ENCODE peak calls at places on chromosomes 13 and 19, in nine cellular contexts. R, C, J, Z, Y, W, F, D and N are unnamed samples. For H3K4me1 and H3K36me3, the result is how much of the 10 kb centered on the place peaks cover.

GRCh38 chr19:38003427-38004099 is 96.6 kb downstream of the SIPA1L3 start:
- DNase-seq in R (no peak), C (no peak), J (peak), Z (peak), Y (peak), W (peak), F (peak), D (peak), N (peak)

GRCh38 chr19:19911150-19911549 is 10.4 kb downstream of the ZNF93 start:
- DNase-seq in R (no peak), C (no peak), J (peak), Z (no peak), Y (no peak), W (no peak), F (no peak), D (no peak), N (no peak)

GRCh38 chr13:114311387-114311786 is 2.9 kb upstream of the CHAMP1 start:
- DNase-seq in R (no peak), C (no peak), J (no peak), Z (no peak), Y (no peak), W (no peak), F (no peak), D (no peak), N (no peak)

GRCh38 chr13:51980918-51981317 is 30.3 kb downstream of the ATP7B start:
- DNase-seq in R (no peak), C (no peak), J (no peak), Z (no peak), Y (no peak), W (no peak), F (no peak), D (no peak), N (no peak)

GRCh38 chr13:113041293-113041690 is 64.3 kb upstream of the F7 start:
- DNase-seq in R (no peak), C (no peak), J (no peak), Z (no peak), Y (no peak), W (no peak), F (no peak), D (no peak), N (no peak)

GRCh38 chr19:47322048-47322447 is 9.9 kb upstream of the C5AR2 start:
- DNase-seq in R (no peak), C (no peak), J (no peak), Z (no peak), Y (no peak), W (no peak), F (no peak), D (no peak), N (no peak)

GRCh38 chr13:46178821-46179220 is 3.2 kb downstream of the LCP1 start:
- DNase-seq in R (no peak), C (no peak), J (no peak), Z (no peak), Y (no peak), W (no peak), F (no peak), D (no peak), N (no peak)

GRCh38 chr13:31653730-31654129 is 85.6 kb upstream of the RXFP2 start:
- DNase-seq in R (no peak), C (no peak), J (no peak), Z (no peak), Y (no peak), W (no peak), F (no peak), D (no peak), N (no peak)

GRCh38 chr13:113022391-113023216 is 53.6 kb downstream of the MCF2L start:
- DNase-seq in R (no peak), C (no peak), J (peak), Z (peak), Y (no peak), W (peak), F (no peak), D (no peak), N (peak)

GRCh38 chr13:35838356-35838755 is 292.8 kb downstream of the DCLK1 start:
- DNase-seq in R (no peak), C (no peak), J (peak), Z (no peak), Y (no peak), W (no peak), F (no peak), D (no peak), N (no peak)

GRCh38 chr19:16235811-16236710 is 38.4 kb downstream of the AP1M1 start:
- DNase-seq in R (no peak), C (no peak), J (no peak), Z (no peak), Y (no peak), W (no peak), F (no peak), D (no peak), N (no peak)

GRCh38 chr19:38213911-38214625 is 10.0 kb downstream of the DPF1 start:
- DNase-seq in R (peak), C (peak), J (peak), Z (no peak), Y (no peak), W (peak), F (peak), D (no peak), N (no peak)

GRCh38 chr13:31987535-31988170 is 43.9 kb upstream of the FRY start:
- DNase-seq in R (no peak), C (no peak), J (no peak), Z (no peak), Y (no peak), W (no peak), F (no peak), D (no peak), N (no peak)

GRCh38 chr19:7636691-7637373 is at the start of gene STXBP2:
- DNase-seq in R (peak), C (peak), J (peak), Z (peak), Y (peak), W (peak), F (peak), D (peak), N (peak)

GRCh38 chr19:5680083-5680436 is 256 bp downstream of the MICOS13 start:
- DNase-seq in R (no peak), C (no peak), J (no peak), Z (peak), Y (no peak), W (no peak), F (no peak), D (no peak), N (no peak)

GRCh38 chr13:46050771-46051170 is 1.8 kb downstream of the ZC3H13 start:
- DNase-seq in R (no peak), C (no peak), J (no peak), Z (no peak), Y (no peak), W (no peak), F (no peak), D (no peak), N (no peak)

GRCh38 chr19:57927587-57927986 is 7.6 kb downstream of the ZNF418 start:
- DNase-seq in R (no peak), C (no peak), J (no peak), Z (no peak), Y (no peak), W (no peak), F (no peak), D (no peak), N (no peak)

GRCh38 chr19:2289714-2290435 is 7.9 kb upstream of the PEAK3 start:
- DNase-seq in R (no peak), C (peak), J (no peak), Z (no peak), Y (no peak), W (no peak), F (peak), D (peak), N (peak)

GRCh38 chr19:3338541-3339181 is 27.7 kb upstream of the NFIC start:
- DNase-seq in R (peak), C (peak), J (no peak), Z (peak), Y (peak), W (peak), F (no peak), D (no peak), N (no peak)

GRCh38 chr19:41706741-41707501 is 1.5 kb upstream of the CEACAM5 start:
- DNase-seq in R (peak), C (peak), J (peak), Z (peak), Y (peak), W (peak), F (peak), D (peak), N (peak)

GRCh38 chr13:109517516-109517915 is 268.9 kb downstream of the IRS2 start:
- DNase-seq in R (no peak), C (no peak), J (peak), Z (no peak), Y (no peak), W (no peak), F (no peak), D (no peak), N (no peak)

GRCh38 chr13:110421696-110422395 is 114.8 kb downstream of the COL4A2 start:
- DNase-seq in R (no peak), C (no peak), J (peak), Z (no peak), Y (no peak), W (no peak), F (no peak), D (no peak), N (no peak)

GRCh38 chr19:2462635-2463421 is 6.1 kb upstream of the LMNB2 start:
- DNase-seq in R (no peak), C (no peak), J (peak), Z (peak), Y (peak), W (peak), F (no peak), D (peak), N (peak)

GRCh38 chr13:49629196-49629938 is 1.1 kb downstream of the ARL11 start:
- DNase-seq in R (no peak), C (no peak), J (no peak), Z (no peak), Y (no peak), W (no peak), F (no peak), D (no peak), N (no peak)

GRCh38 chr13:23469901-23470525 is 36.5 kb upstream of the SACS start:
- DNase-seq in R (no peak), C (no peak), J (no peak), Z (no peak), Y (no peak), W (no peak), F (no peak), D (no peak), N (peak)

GRCh38 chr13:33307820-33308219 is 22.3 kb upstream of the STARD13 start:
- DNase-seq in R (no peak), C (no peak), J (peak), Z (no peak), Y (no peak), W (no peak), F (no peak), D (no peak), N (no peak)

GRCh38 chr13:72166102-72166660 is 299.2 kb upstream of the DACH1 start:
- DNase-seq in R (no peak), C (no peak), J (no peak), Z (no peak), Y (no peak), W (no peak), F (no peak), D (no peak), N (no peak)

GRCh38 chr13:91459485-91459884 is 61.1 kb downstream of the GPC5 start:
- DNase-seq in R (no peak), C (no peak), J (no peak), Z (no peak), Y (no peak), W (no peak), F (no peak), D (no peak), N (no peak)

GRCh38 chr13:97285221-97285955 is 63.3 kb downstream of the MBNL2 start:
- DNase-seq in R (no peak), C (no peak), J (no peak), Z (no peak), Y (no peak), W (no peak), F (no peak), D (no peak), N (no peak)
- H3K4me1 ChIP-seq in R (under half), C (under half), J (under half), Z (under half), Y (under half), W (under half), F (under half), D (half or more), N (under half)

GRCh38 chr19:49801966-49802661 is 11.0 kb downstream of the FUZ start:
- DNase-seq in R (no peak), C (no peak), J (peak), Z (peak), Y (peak), W (no peak), F (no peak), D (peak), N (peak)
- H3K36me3 ChIP-seq in R (under half), C (under half), J (under half), Z (half or more), Y (under half), W (under half), F (under half), D (under half), N (under half)

DNA sequence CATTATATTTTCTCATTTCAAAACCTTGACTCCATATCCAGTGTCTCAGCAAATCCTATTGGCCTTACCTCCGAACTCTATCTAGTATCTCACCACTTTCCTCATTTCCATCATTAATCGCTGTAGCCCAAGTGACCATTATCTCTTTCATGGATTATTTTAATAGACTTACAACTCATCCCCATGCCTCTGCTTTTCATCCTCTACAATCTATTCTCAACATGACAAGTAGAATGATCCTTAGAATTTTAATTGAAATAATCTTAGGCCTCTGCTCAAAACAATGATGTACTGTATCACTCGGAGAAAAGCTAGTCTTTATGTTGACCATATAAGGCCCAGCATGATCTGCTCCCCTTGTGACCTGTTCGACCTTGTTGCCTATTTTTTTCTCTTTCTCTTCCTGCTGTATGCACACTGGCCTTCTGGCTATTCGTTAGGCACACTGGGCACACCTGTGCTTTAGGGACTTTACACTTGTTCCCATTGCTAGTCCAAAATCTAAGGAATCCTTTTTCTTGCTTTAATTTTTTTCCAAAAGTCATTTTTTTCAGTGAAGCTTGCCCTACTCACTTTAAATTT is 21.4 kb downstream of the DNAJC15 start:
- DNase-seq in R (no peak), C (no peak), J (no peak), Z (no peak), Y (no peak), W (no peak), F (peak), D (no peak), N (no peak)
- H3K4me3 ChIP-seq in R (no peak), C (no peak), J (no peak), Z (no peak), Y (no peak), W (no peak), F (peak), D (no peak), N (no peak)

GRCh38 chr19:45505151-45505995 is 1.9 kb upstream of the VASP start:
- DNase-seq in R (no peak), C (no peak), J (peak), Z (no peak), Y (no peak), W (no peak), F (no peak), D (no peak), N (no peak)
- H3K4me1 ChIP-seq in R (under half), C (under half), J (under half), Z (under half), Y (under half), W (under half), F (under half), D (under half), N (under half)

GRCh38 chr19:1270854-1271527 is 1.9 kb downstream of the CIRBP start:
- DNase-seq in R (no peak), C (no peak), J (no peak), Z (no peak), Y (no peak), W (no peak), F (no peak), D (no peak), N (no peak)
- H3K36me3 ChIP-seq in R (under half), C (under half), J (under half), Z (under half), Y (under half), W (under half), F (under half), D (under half), N (half or more)

GRCh38 chr13:97340399-97340798 is 93.6 kb upstream of the RAP2A start:
- DNase-seq in R (no peak), C (no peak), J (no peak), Z (no peak), Y (no peak), W (no peak), F (no peak), D (no peak), N (no peak)
- H3K4me3 ChIP-seq in R (no peak), C (no peak), J (no peak), Z (no peak), Y (no peak), W (no peak), F (no peak), D (no peak), N (no peak)

DNA sequence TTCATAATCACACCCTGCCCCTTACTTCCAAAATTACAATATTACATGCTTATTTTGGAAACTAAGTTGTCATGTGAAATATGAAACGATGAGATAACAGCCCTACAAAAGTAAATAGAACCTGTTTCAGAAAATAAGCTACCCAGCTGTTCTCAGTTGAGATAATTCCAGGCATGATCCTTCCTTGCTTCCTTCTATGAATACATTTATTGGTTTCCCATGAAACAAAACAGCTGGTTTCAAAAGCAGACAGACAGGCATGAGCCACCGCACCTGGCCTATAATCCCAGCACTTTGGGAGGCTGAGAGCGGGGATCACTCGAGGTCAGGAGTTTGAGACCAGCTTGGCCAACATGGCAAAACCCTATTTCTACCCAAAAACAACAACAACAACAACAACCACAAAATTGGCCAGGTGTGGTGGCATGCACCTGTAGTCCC is 95.4 kb downstream of the STK24 start:
- DNase-seq in R (no peak), C (no peak), J (no peak), Z (no peak), Y (no peak), W (no peak), F (no peak), D (no peak), N (no peak)
- H3K4me1 ChIP-seq in R (under half), C (half or more), J (half or more), Z (half or more), Y (under half), W (half or more), F (under half), D (half or more), N (under half)

DNA sequence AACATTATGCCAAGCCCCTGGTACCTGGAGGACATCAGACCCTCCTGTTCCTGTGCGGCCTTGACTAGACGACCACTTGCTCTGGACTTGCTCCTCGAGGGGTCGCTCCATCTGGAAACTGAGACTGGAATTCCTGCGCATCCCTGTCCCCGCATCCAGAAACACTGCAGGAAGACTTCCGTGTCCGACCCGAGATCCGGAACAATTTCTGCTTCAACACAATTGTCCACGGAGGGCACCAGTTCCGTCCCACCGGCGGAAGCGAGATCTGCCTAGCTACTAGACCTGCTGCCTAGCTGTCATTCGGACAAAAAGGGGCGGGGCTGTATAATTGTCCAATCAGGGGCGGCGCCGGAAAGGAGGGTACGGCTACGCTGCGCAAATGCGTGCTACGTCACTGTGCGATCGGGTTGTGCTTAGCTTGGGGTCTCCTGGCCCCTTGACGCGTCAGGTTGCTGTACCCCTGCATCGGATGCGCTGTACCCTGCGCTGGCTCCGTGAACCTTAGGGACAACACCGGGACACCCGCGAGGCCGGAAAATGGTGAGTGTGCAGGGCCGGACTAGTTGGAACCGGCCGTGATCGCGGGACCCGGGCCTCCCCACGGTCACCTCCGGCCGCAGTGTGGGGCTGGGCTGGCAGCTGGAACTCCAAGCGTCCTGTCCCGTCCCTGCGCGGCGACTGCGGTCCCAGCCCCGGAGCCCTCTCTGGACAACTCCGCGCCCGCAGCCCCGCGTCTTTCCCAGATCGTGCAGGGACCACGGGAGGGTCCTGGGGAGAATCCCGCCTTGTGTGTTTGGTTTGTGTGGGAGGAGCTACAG is at the start of the genes ZNF490 and ZNF791:
- DNase-seq in R (peak), C (peak), J (peak), Z (peak), Y (peak), W (peak), F (peak), D (peak), N (peak)
- H3K36me3 ChIP-seq in R (under half), C (under half), J (under half), Z (half or more), Y (under half), W (under half), F (under half), D (under half), N (under half)

DNA sequence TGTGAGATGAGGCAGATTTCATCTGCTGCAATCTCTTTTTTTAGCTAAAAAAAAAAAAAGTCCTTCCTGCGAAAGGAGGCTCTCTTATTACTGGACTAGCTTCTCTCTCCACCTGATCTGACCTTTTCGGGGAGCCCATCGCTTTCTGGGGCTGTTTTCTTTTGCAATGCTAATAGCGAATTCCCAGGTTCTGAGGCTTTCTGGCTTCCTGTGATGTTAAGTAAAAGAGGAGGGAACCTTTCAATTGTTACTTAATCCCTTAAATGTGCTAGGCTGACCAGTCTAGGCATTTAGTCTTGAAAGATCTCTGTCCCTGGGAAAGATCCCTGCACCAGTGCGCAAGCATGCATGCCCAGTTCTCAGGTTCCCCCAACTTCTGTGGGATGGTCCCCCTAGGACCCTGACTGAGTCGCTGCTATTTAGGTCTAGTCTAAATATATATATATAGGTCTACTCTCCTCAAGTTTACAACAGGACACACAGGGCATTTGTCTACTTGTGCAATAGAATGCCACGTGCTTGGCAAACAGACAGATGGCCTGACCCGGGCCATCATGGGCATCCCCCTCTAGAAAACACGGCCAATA is 224.7 kb downstream of the ZNF536 start:
- DNase-seq in R (no peak), C (no peak), J (no peak), Z (no peak), Y (no peak), W (no peak), F (no peak), D (no peak), N (peak)
- H3K4me3 ChIP-seq in R (no peak), C (no peak), J (no peak), Z (no peak), Y (no peak), W (no peak), F (no peak), D (no peak), N (no peak)